ENCODE peak calls at places on chromosomes 3 and 15, in five cellular contexts. X, L, T, S and C are unnamed samples.

GRCh38 chr15:70976856-70977255 is 84.2 kb downstream of the LRRC49 start:
- DNase-seq in L (no peak), T (no peak), S (peak), X (no peak), C (no peak)

GRCh38 chr15:83299462-83299861 is 15.0 kb upstream of the BNC1 start:
- DNase-seq in T (no peak), X (no peak), S (no peak), L (no peak), C (peak)

GRCh38 chr15:88493811-88494210 is 26.3 kb downstream of the MRPS11 start:
- DNase-seq in X (no peak), L (no peak), S (no peak), T (no peak), C (no peak)

GRCh38 chr3:53815651-53816050 is 30.6 kb downstream of the CHDH start:
- DNase-seq in X (no peak), L (no peak), T (no peak), S (no peak), C (no peak)

GRCh38 chr3:129032716-129033115 is 27.9 kb upstream of the GP9 start:
- DNase-seq in T (peak), X (no peak), S (no peak), L (no peak), C (no peak)

GRCh38 chr15:70585707-70586034 is 177.7 kb downstream of the UACA start:
- DNase-seq in T (no peak), X (no peak), L (no peak), S (no peak), C (no peak)

GRCh38 chr15:62402687-62403086 is 237.6 kb upstream of the C2CD4B start:
- DNase-seq in S (no peak), X (no peak), L (no peak), T (no peak), C (no peak)

GRCh38 chr3:169497567-169498257 is 165.8 kb downstream of the MECOM start:
- DNase-seq in L (no peak), X (no peak), S (peak), T (no peak), C (no peak)

GRCh38 chr15:82613764-82614163 is 33.4 kb downstream of the CPEB1 start:
- DNase-seq in L (peak), X (no peak), T (peak), S (no peak), C (no peak)

GRCh38 chr3:179882322-179882721 is 154.4 kb downstream of the PEX5L start:
- DNase-seq in X (no peak), L (peak), T (peak), S (no peak), C (peak)

GRCh38 chr15:69794643-69795461 is 302.9 kb downstream of the TLE3 start:
- DNase-seq in L (peak), T (peak), S (peak), X (no peak), C (no peak)

GRCh38 chr15:70892002-70892911 is at the start of the genes LRRC49 and THAP10:
- DNase-seq in L (peak), S (peak), T (peak), X (peak), C (peak)

GRCh38 chr3:71258116-71258515 is 325.4 kb downstream of the FOXP1 start:
- DNase-seq in S (peak), T (peak), X (peak), L (peak), C (peak)

GRCh38 chr15:35208353-35208752 is 123.3 kb upstream of the NANOGP8 start:
- DNase-seq in X (no peak), S (no peak), T (no peak), L (peak), C (no peak)